ENCODE peak calls at places on chromosomes 5 and 9, in four cellular contexts. Y, C, Q and E are unnamed samples. For H3K36me3, the result is how much of the 10 kb centered on the place peaks cover.

GRCh38 chr5:81800797-81801196 is 49.9 kb upstream of the SSBP2 start:
- DNase-seq in Q (peak), C (no peak), Y (no peak), E (no peak)

GRCh38 chr5:109410389-109411174 is 808 bp upstream of the PJA2 start:
- DNase-seq in C (no peak), Y (peak), Q (peak), E (peak)

GRCh38 chr5:26326153-26326759 is 712.1 kb downstream of the CDH9 start:
- DNase-seq in Q (no peak), C (no peak), Y (no peak), E (no peak)

GRCh38 chr5:40689442-40689841 is 9.7 kb downstream of the PTGER4 start:
- DNase-seq in C (peak), Y (no peak), Q (peak), E (peak)

GRCh38 chr5:81428866-81429265 is 34.9 kb upstream of the ACOT12 start:
- DNase-seq in C (peak), Y (no peak), Q (peak), E (no peak)

GRCh38 chr5:38783011-38783551 is 62.7 kb upstream of the OSMR start:
- DNase-seq in Y (no peak), C (peak), Q (peak), E (peak)

GRCh38 chr9:113401027-113401792 is at the start of gene ALAD:
- DNase-seq in C (peak), Y (peak), Q (peak), E (peak)

GRCh38 chr5:34817558-34818351 is 21.2 kb upstream of the TTC23L start:
- DNase-seq in C (no peak), Y (no peak), Q (peak), E (no peak)

GRCh38 chr5:119338326-119338957 is 17.4 kb upstream of the TNFAIP8 start:
- DNase-seq in Y (no peak), Q (no peak), C (no peak), E (no peak)

GRCh38 chr9:22452415-22453010 is 5.9 kb downstream of the DMRTA1 start:
- DNase-seq in C (peak), Q (peak), Y (no peak), E (no peak)

GRCh38 chr9:93304574-93305496 is 120.9 kb downstream of the WNK2 start:
- DNase-seq in C (peak), Y (peak), Q (peak), E (peak)

GRCh38 chr5:153714732-153715287 is 224.3 kb downstream of the GRIA1 start:
- DNase-seq in Q (peak), C (no peak), Y (no peak), E (no peak)

GRCh38 chr9:121765021-121765950 is 113.9 kb downstream of the DAB2IP start:
- DNase-seq in Y (peak), C (peak), Q (peak), E (peak)

GRCh38 chr5:32270178-32270577 is 42.6 kb downstream of the MTMR12 start:
- DNase-seq in Y (no peak), Q (no peak), C (no peak), E (no peak)

GRCh38 chr5:181189962-181190710 is 14.9 kb downstream of the TRIM7 start:
- DNase-seq in C (no peak), Y (peak), Q (no peak), E (peak)

GRCh38 chr9:130167927-130168326 is 4.3 kb upstream of the NCS1 start:
- DNase-seq in C (no peak), Y (no peak), Q (no peak), E (no peak)

GRCh38 chr9:133603165-133603927 is 5.8 kb downstream of the FAM163B start:
- DNase-seq in Q (no peak), C (no peak), Y (no peak), E (no peak)

GRCh38 chr5:170519500-170519899 is 15.7 kb downstream of the KCNIP1 start:
- DNase-seq in Q (no peak), Y (no peak), C (no peak), E (no peak)

GRCh38 chr5:81750308-81751008 is 439 bp downstream of the SSBP2 start:
- DNase-seq in Q (no peak), Y (no peak), C (no peak), E (peak)

GRCh38 chr5:82707741-82708140 is 369.5 kb downstream of the TMEM167A start:
- DNase-seq in C (no peak), Q (peak), Y (no peak), E (no peak)

GRCh38 chr9:129838707-129839259 is 3.5 kb downstream of the USP20 start:
- DNase-seq in C (no peak), Y (no peak), Q (peak), E (peak)

GRCh38 chr9:76290555-76290954 is 103.7 kb downstream of the RFK start:
- DNase-seq in Q (no peak), Y (no peak), C (no peak), E (no peak)

GRCh38 chr9:80028501-80028900 is 456.7 kb downstream of the TLE4 start:
- DNase-seq in Q (peak), C (no peak), Y (no peak), E (peak)

GRCh38 chr9:120872775-120873502 is 4.0 kb downstream of the PHF19 start:
- DNase-seq in Q (no peak), Y (no peak), C (no peak), E (no peak)

GRCh38 chr5:21895766-21896165 is 957.4 kb downstream of the CDH12 start:
- DNase-seq in Q (no peak), Y (no peak), C (peak), E (no peak)

GRCh38 chr5:97531549-97531948 is 348.5 kb upstream of the RIOK2 start:
- DNase-seq in Q (no peak), C (no peak), Y (no peak), E (no peak)

GRCh38 chr5:68261174-68262021 is 45.8 kb downstream of the PIK3R1 start:
- DNase-seq in C (no peak), Y (no peak), Q (peak), E (no peak)

GRCh38 chr5:170631471-170632195 is 127.8 kb downstream of the KCNIP1 start:
- DNase-seq in Q (peak), Y (no peak), C (no peak), E (peak)

GRCh38 chr5:109740329-109740728 is 50.6 kb downstream of the MAN2A1 start:
- DNase-seq in Y (no peak), Q (peak), C (peak), E (peak)

GRCh38 chr9:98176391-98177259 is 15.8 kb downstream of the CORO2A start:
- DNase-seq in Q (no peak), C (no peak), Y (no peak), E (no peak)

GRCh38 chr5:36701085-36701691 is 94.8 kb downstream of the SLC1A3 start:
- DNase-seq in Q (no peak), C (no peak), Y (no peak), E (no peak)

GRCh38 chr5:134444941-134445471 is 33.3 kb upstream of the CDKN2AIPNL start:
- DNase-seq in Y (no peak), C (no peak), Q (no peak), E (no peak)

GRCh38 chr5:11497651-11498050 is 406.6 kb downstream of the CTNND2 start:
- DNase-seq in C (no peak), Y (no peak), Q (no peak), E (no peak)

GRCh38 chr5:36655171-36655570 is 48.8 kb downstream of the SLC1A3 start:
- DNase-seq in Y (no peak), C (no peak), Q (no peak), E (no peak)

DNA sequence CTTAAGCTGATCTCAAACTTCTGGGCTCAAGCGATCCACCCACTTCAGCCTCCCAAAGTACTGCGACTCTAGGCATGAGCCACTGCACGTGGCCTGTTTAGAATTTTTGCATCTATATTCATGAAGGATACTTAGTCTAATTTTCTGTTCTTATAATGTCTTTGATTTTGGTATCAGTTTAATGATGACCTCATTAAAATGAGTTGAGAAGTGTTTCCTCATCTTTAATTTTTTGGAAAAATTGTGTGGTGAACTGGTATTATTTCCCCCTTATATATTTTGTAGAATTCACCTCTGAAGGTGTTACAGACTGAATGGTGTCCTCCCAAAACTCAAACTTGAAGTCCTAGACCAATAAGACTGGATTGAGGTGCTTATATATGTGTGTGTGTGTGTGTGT is 46.5 kb downstream of the ANKRD31 start:
- DNase-seq in Y (no peak), C (no peak), Q (no peak), E (no peak)
- H3K36me3 ChIP-seq in Y (under half), C (under half), Q (under half), E (under half)

DNA sequence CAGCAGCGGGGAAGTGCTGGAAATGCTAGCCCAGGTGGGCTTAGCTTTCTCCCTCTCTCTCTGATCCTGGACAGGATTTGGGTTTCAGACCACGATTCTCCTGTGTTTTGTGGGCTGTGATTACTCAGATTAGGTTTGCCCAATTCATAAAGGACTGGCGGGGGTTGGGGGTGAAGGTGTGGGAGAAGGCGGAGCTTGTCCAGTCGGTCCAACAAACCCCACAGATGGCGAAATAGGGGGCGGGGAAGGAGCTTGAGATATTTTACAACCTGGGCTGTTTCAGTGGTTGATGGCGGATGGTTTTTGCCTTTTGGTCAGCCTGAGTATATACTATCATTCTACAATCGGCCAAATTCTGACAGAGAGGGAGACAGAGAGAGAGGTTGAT is 35.2 kb downstream of the PCDHAC2 start:
- DNase-seq in Y (no peak), Q (no peak), C (no peak), E (no peak)
- H3K4me3 ChIP-seq in Y (no peak), Q (no peak), C (peak), E (peak)

GRCh38 chr5:157506981-157507780 is 47.2 kb downstream of the NIPAL4 start:
- DNase-seq in Y (no peak), Q (peak), C (peak), E (peak)
- H3K36me3 ChIP-seq in Y (under half), Q (under half), C (under half), E (under half)

DNA sequence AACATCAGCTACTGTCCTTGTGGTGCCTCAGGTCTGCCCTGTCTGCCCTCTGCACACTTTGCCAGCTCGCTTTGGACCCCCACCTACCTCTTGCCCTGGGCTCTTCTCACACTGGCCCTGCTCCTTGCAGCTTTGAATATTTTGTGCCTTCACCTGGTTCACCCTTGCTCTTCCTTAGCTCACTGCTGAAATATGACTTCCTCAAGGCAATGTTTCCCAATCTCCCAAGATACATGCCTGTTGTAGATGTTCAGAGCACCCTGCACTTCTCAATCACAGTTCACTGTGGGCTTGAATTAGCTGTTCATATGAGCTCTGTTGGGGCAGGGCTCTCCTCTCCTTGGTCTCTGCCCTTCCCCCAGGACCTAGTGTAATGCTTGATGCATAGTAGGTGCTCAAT is 8.0 kb downstream of the AFAP1L1 start:
- DNase-seq in Y (no peak), C (no peak), Q (no peak), E (no peak)
- H3K4me3 ChIP-seq in Y (no peak), C (no peak), Q (no peak), E (no peak)

DNA sequence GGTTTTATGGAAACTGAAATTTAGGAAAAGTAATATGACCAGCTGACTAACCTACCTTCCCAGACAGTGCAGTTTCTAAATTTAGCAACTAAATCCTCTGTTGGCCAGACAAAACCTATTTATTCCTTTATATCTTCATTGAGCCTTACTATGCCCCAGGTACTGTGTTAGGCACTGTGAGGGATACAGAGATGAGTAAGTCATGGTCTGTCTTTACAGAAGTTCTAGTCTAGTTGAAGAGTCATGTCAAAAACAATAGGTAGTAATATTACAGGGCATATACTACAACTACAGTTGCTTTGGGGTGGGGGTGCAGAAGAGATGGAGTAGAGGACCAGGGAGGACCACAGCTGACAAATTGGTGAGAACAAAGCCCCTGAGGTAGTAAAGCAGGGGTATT is 42.8 kb downstream of the FBXO38 start:
- DNase-seq in Q (no peak), Y (no peak), C (no peak), E (no peak)
- H3K36me3 ChIP-seq in Q (under half), Y (under half), C (under half), E (half or more)

GRCh38 chr5:143013176-143013575 is 243.0 kb downstream of the ARHGAP26 start:
- DNase-seq in C (no peak), Q (no peak), Y (no peak), E (no peak)
- H3K4me3 ChIP-seq in C (no peak), Q (no peak), Y (no peak), E (no peak)

GRCh38 chr5:126909856-126910255 is 120.5 kb downstream of the MARCHF3 start:
- DNase-seq in C (peak), Q (no peak), Y (no peak), E (no peak)

GRCh38 chr5:126914813-126915436 is 115.4 kb downstream of the MARCHF3 start:
- DNase-seq in C (no peak), Q (no peak), Y (no peak), E (no peak)

GRCh38 chr5:126912607-126913006 is 117.8 kb downstream of the MARCHF3 start:
- DNase-seq in C (no peak), Y (no peak), Q (peak), E (no peak)

GRCh38 chr5:126915496-126915895 is 114.9 kb downstream of the MARCHF3 start:
- DNase-seq in Q (no peak), Y (no peak), C (no peak), E (no peak)

GRCh38 chr5:126913316-126913715 is 117.0 kb downstream of the MARCHF3 start:
- DNase-seq in Q (no peak), Y (no peak), C (no peak), E (no peak)
- H3K36me3 ChIP-seq in Q (under half), Y (under half), C (under half), E (under half)

GRCh38 chr9:104802906-104803305 is 39.0 kb downstream of the NIPSNAP3B start:
- DNase-seq in Q (no peak), C (no peak), Y (no peak), E (no peak)
- H3K4me3 ChIP-seq in Q (no peak), C (no peak), Y (no peak), E (no peak)

GRCh38 chr5:55892479-55892878 is 41.3 kb downstream of the IL31RA start:
- DNase-seq in Q (no peak), Y (no peak), C (no peak), E (no peak)

GRCh38 chr5:55896663-55897062 is 45.5 kb downstream of the IL31RA start:
- DNase-seq in Y (no peak), Q (no peak), C (no peak), E (no peak)

GRCh38 chr5:55895276-55895675 is 44.1 kb downstream of the IL31RA start:
- DNase-seq in Y (no peak), Q (no peak), C (no peak), E (no peak)

GRCh38 chr5:55896238-55896637 is 45.1 kb downstream of the IL31RA start:
- DNase-seq in C (no peak), Q (no peak), Y (no peak), E (no peak)

DNA sequence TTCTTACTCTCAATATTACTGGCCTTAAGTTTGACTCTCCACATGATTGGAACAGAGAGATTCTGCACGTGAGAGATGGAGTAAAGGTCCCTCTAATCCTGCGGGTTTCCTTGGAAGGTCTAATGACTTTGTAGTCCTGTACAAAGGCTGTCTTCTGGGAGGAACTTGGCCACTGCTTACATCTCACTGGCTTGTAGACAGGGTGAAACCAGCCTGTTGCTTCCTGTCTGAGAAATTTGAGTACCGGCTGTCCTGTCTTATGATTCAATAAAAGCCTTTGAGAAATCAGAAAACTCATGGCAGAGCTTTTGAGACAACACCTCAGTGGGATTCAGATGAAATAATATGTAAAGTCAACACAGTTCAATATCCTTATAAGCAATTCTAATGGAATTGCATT is 43.0 kb downstream of the IL31RA start:
- DNase-seq in C (no peak), Y (no peak), Q (no peak), E (no peak)
- H3K36me3 ChIP-seq in C (under half), Y (under half), Q (under half), E (under half)